ENCODE peak calls at places on chromosomes 2 and 18, in five cellular contexts. Z is suprapubic skin, L is PC-3, F is A549, E is pancreas. K is an unnamed sample. For H3K4me1, the result is how much of the 10 kb centered on the place peaks cover.

GRCh38 chr2:206442854-206443734 is at the start of gene ADAM23:
- DNase-seq in E (peak), Z (no peak), F (peak), L (peak), K (peak)

GRCh38 chr2:240820607-240821428 is 799 bp upstream of the KIF1A start:
- DNase-seq in L (no peak), F (peak), Z (no peak), E (peak), K (no peak)

GRCh38 chr2:65913914-65914786 is 481.8 kb upstream of the SPRED2 start:
- DNase-seq in Z (no peak), F (no peak), E (no peak), L (no peak), K (no peak)

GRCh38 chr18:25067291-25068050 is 284.5 kb downstream of the ZNF521 start:
- DNase-seq in Z (no peak), E (no peak), F (no peak), L (no peak), K (no peak)

GRCh38 chr2:10084956-10085851 is 5.0 kb upstream of the CYS1 start:
- DNase-seq in L (no peak), F (no peak), Z (no peak), E (no peak), K (no peak)

GRCh38 chr2:186426153-186427016 is 59.7 kb upstream of the ZC3H15 start:
- DNase-seq in F (no peak), Z (no peak), E (no peak), L (peak), K (no peak)

GRCh38 chr2:119408221-119408619 is 23.4 kb upstream of the TMEM37 start:
- DNase-seq in E (no peak), L (no peak), F (no peak), Z (no peak), K (no peak)

GRCh38 chr2:139790807-139791206 is 1010.6 kb upstream of the NXPH2 start:
- DNase-seq in F (peak), E (no peak), L (peak), Z (no peak), K (peak)

GRCh38 chr2:177254433-177255226 is 9.9 kb downstream of the NFE2L2 start:
- DNase-seq in Z (no peak), F (peak), L (no peak), E (no peak), K (peak)

GRCh38 chr2:207397917-207398655 is 131.7 kb upstream of the CREB1 start:
- DNase-seq in L (no peak), Z (no peak), F (no peak), E (no peak), K (no peak)

GRCh38 chr2:150610670-150611279 is 123.3 kb upstream of the RND3 start:
- DNase-seq in E (peak), L (peak), Z (no peak), F (peak), K (peak)

GRCh38 chr2:9699139-9699823 is 68.5 kb upstream of the YWHAQ start:
- DNase-seq in E (no peak), L (peak), Z (no peak), F (peak), K (no peak)

GRCh38 chr2:202035941-202036372 is 2.3 kb downstream of the FZD7 start:
- DNase-seq in L (no peak), Z (no peak), F (no peak), E (no peak), K (no peak)

GRCh38 chr2:177318613-177319012 is 54.1 kb upstream of the NFE2L2 start:
- DNase-seq in Z (no peak), L (no peak), E (no peak), F (no peak), K (no peak)

GRCh38 chr2:158905824-158906223 is 62.6 kb upstream of the TANC1 start:
- DNase-seq in E (no peak), L (no peak), F (no peak), Z (no peak), K (no peak)

GRCh38 chr2:231541605-231542509 is 11.6 kb upstream of the NMUR1 start:
- DNase-seq in E (no peak), L (no peak), F (peak), Z (no peak), K (peak)

GRCh38 chr18:13513015-13513414 is 213.3 kb downstream of the FAM210A start:
- DNase-seq in Z (peak), F (no peak), E (no peak), L (no peak), K (no peak)

DNA sequence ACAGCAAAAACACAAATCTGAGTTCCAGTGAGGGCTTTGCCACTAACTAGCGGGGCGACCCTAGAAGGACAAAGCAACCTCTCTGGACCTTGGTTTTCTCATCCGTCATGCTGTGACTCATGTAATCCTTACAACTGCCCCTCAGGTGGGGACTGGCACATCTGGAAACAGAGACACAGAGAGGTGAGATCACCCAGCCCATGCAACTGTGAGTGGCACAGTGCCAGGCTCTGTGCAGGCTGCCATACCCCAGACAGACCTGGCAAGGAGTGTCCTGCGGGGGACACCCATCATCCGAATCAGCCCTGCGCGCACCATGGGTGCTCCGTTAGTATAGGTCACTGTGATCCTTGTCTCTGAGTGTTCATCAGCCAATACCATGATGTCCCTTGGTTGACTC is 198.3 kb downstream of the SMAD7 start:
- DNase-seq in F (no peak), Z (no peak), L (no peak), E (no peak), K (no peak)
- H3K4me1 ChIP-seq in F (under half), Z (under half), L (under half), E (under half), K (under half)

GRCh38 chr2:60513191-60513590 is 40.3 kb downstream of the BCL11A start:
- DNase-seq in F (no peak), L (no peak), Z (no peak), E (no peak), K (no peak)

GRCh38 chr2:60513996-60514395 is 39.5 kb downstream of the BCL11A start:
- DNase-seq in Z (no peak), E (no peak), F (no peak), L (no peak), K (no peak)

GRCh38 chr2:60512641-60513040 is 40.8 kb downstream of the BCL11A start:
- DNase-seq in L (peak), Z (no peak), F (no peak), E (no peak), K (no peak)

GRCh38 chr2:60510713-60511112 is 42.7 kb downstream of the BCL11A start:
- DNase-seq in F (no peak), Z (no peak), E (no peak), L (no peak), K (no peak)

GRCh38 chr2:60512063-60512622 is 41.3 kb downstream of the BCL11A start:
- DNase-seq in F (no peak), E (no peak), Z (no peak), L (no peak), K (no peak)
- H3K4me1 ChIP-seq in F (under half), E (under half), Z (half or more), L (under half), K (under half)

GRCh38 chr2:132621131-132621875 is 48.7 kb downstream of the LYPD1 start:
- DNase-seq in E (peak), F (no peak), Z (no peak), L (no peak), K (no peak)
- H3K4me1 ChIP-seq in E (under half), F (under half), Z (under half), L (under half), K (under half)

GRCh38 chr2:28357055-28357454 is 35.6 kb upstream of the FOSL2 start:
- DNase-seq in E (no peak), L (no peak), Z (no peak), F (no peak), K (no peak)

GRCh38 chr2:28356095-28356911 is 36.4 kb upstream of the FOSL2 start:
- DNase-seq in F (peak), Z (peak), E (peak), L (peak), K (no peak)

GRCh38 chr2:28358668-28359201 is 33.9 kb upstream of the FOSL2 start:
- DNase-seq in E (no peak), L (no peak), Z (no peak), F (no peak), K (no peak)

GRCh38 chr2:28359222-28360065 is 33.2 kb upstream of the FOSL2 start:
- DNase-seq in F (no peak), E (no peak), L (peak), Z (no peak), K (no peak)

DNA sequence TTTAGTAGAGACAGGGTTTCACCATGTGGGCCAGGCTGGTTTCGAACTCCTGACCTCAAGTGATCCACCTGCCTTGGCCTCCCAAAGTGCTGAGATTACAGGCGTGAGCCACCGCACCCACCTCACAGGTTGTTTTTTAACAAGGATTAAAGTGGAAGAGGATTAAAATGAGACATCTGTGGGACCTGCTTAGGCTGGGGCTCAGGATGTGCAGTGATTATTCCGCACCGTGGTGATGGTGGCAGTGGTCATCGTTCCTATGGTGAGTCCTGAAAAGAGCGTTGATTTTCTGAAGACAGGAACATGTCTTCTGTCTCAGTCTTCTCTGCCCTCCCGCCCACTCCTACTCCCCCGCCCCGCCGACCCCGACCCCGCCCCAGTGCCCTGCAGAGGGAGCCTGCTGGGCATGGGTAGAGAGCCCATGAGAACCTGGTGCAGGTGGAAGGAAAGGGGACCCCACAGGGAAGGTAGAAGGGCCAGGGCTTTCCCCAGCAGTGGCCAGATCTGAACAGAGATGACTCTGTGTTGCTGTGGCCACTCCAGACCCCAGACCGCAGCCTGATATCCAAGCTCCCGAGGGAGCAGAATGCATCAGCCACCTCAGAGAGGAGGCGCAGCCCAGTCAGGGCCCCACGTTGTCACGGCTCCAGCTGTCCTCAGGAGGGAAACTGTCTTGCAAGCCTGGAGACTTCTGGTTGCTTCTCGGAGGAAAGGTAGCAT is 34.5 kb upstream of the FOSL2 start:
- DNase-seq in E (no peak), Z (no peak), F (no peak), L (no peak), K (no peak)
- H3K4me1 ChIP-seq in E (under half), Z (under half), F (under half), L (under half), K (under half)

DNA sequence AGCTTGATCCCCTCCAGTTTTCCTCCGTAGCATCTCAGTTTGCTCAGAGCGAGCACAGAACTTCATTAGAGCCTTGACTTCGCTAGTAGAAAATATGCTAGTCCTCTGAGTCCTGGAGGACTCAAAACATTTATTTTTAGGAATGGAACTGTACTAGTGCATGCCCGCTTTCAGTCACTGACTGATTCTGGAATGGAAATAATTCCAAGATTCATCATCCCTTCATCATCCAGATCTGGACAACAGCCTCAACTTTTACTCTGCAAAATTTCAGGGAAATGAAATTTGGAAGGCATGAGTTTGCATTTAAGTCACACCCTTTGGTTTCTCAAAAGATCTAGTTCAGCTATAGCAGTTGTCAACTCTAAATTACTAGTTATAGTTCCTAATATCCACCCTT is 304.6 kb downstream of the XIRP2 start:
- DNase-seq in F (no peak), E (no peak), L (peak), Z (no peak), K (no peak)
- H3K4me1 ChIP-seq in F (under half), E (under half), L (half or more), Z (under half), K (under half)

GRCh38 chr2:105375001-105375561 is 23.8 kb downstream of the FHL2 start:
- DNase-seq in L (no peak), Z (no peak), F (no peak), E (no peak), K (no peak)
- H3K4me1 ChIP-seq in L (under half), Z (half or more), F (under half), E (under half), K (under half)

DNA sequence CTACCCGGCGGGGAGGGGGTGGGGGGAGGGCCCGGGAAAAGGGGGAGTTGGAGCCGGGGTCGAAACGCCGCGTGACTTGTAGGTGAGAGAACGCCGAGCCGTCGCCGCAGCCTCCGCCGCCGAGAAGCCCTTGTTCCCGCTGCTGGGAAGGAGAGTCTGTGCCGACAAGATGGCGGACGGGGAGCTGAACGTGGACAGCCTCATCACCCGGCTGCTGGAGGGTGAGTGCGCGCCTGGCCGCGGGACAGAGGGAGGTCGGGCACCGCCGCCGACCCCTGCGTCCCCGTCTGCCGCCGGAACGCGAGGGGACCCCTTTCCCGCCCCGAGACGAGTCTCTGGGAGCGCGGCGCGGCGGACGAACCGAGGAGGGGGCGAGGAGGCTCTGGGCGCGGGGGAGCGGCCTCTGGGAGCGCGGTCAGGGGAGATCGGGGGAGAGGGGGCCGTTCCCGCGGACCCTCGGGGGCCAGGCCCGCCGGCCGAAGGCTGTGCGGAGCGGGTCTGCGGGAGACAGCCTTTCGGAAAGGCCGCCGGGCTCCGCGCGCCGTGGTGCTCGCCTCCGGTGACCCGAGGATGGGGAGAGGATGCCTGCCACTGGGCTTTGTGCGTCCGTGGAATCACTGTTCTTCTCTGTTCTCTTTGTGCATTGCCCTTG is 452 bp downstream of the PPP1CB start:
- DNase-seq in Z (no peak), E (no peak), L (no peak), F (peak), K (peak)
- H3K4me1 ChIP-seq in Z (half or more), E (under half), L (under half), F (under half), K (under half)

DNA sequence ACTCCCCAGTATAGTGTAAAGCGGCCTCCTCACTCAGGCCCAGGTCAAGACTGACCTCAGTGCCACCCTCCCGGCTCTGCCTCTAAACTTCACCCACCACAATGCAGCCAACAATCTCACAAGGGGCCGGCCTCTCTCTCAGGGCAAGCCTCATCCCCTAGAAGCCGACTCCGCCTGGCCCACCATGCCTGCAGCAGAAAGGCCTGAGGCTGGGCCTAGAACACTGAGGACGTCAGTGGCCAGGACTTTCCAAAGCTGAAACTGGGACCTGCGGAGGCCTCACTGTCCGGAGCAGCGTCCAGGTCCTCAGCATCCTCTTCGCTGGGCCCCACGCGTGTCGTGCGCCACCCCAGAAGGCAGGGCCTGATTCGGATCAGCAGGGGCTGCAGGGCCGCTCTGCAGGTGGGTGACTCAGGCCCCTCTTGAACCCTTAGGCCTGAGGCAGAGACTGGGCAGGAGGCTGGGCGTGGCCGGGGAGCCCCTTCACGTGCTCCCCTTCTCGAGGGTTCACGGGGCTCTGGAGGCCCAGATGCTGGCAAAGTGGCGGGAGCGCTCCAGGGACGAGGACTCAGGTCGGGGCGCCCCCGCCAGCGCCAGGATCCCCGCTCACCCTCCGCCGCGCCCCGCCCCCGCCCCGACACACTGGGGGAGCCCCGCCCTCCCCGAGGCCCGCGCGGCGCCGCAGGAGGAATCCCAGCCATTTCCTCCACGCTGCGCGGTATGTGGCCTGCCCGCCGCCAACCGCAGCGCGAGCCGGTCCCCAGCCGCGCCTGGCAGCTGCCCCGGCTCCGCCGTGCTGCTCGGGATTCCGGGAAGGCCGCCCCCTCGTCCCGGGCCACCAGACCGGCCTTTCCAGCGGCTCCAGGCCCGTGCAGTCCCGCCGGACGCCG is 53.1 kb downstream of the PKDCC start:
- DNase-seq in F (no peak), L (peak), E (peak), Z (no peak), K (no peak)
- H3K4me1 ChIP-seq in F (under half), L (under half), E (under half), Z (under half), K (under half)

K was measured in NT2/D1.